ENCODE peak calls at places on chromosomes 11 and 22, in nine cellular contexts. One of them, this sample, is unnamed.

GRCh38 chr11:95715777-95716241 is 73.8 kb downstream of the FAM76B start:
- DNase-seq in psoas muscle: no peak
- DNase-seq in left ventricle myocardium inferior: no peak
- DNase-seq in fibroblast of lung: no peak
- DNase-seq in tibial artery: no peak
- DNase-seq in spleen: no peak
- DNase-seq in neural progenitor cell: no peak
- DNase-seq in nephron progenitor cell: no peak
- DNase-seq in osteocyte: no peak
- DNase-seq in this sample: no peak

GRCh38 chr11:2521081-2521480 is 76.3 kb downstream of the KCNQ1 start:
- DNase-seq in psoas muscle: peak; percentile 9
- DNase-seq in left ventricle myocardium inferior: no peak
- DNase-seq in fibroblast of lung: no peak
- DNase-seq in tibial artery: peak; percentile 7
- DNase-seq in spleen: peak; percentile 45
- DNase-seq in neural progenitor cell: peak; percentile 1
- DNase-seq in nephron progenitor cell: no peak
- DNase-seq in osteocyte: peak; percentile 56
- DNase-seq in this sample: no peak

GRCh38 chr11:18368236-18368635 is 26.1 kb upstream of the LDHA start:
- DNase-seq in psoas muscle: no peak
- DNase-seq in left ventricle myocardium inferior: no peak
- DNase-seq in fibroblast of lung: no peak
- DNase-seq in tibial artery: no peak
- DNase-seq in spleen: no peak
- DNase-seq in neural progenitor cell: no peak
- DNase-seq in nephron progenitor cell: no peak
- DNase-seq in osteocyte: peak; percentile 2
- DNase-seq in this sample: no peak

GRCh38 chr11:61589961-61590360 is 9.1 kb upstream of the SYT7 start:
- DNase-seq in psoas muscle: no peak
- DNase-seq in left ventricle myocardium inferior: no peak
- DNase-seq in fibroblast of lung: no peak
- DNase-seq in tibial artery: no peak
- DNase-seq in spleen: no peak
- DNase-seq in neural progenitor cell: no peak
- DNase-seq in nephron progenitor cell: no peak
- DNase-seq in osteocyte: no peak
- DNase-seq in this sample: no peak

GRCh38 chr11:113401718-113402117 is 14.1 kb downstream of the ANKK1 start:
- DNase-seq in psoas muscle: peak; percentile 69
- DNase-seq in left ventricle myocardium inferior: peak; percentile 80
- DNase-seq in fibroblast of lung: no peak
- DNase-seq in tibial artery: peak; percentile 37
- DNase-seq in spleen: no peak
- DNase-seq in neural progenitor cell: no peak
- DNase-seq in nephron progenitor cell: no peak
- DNase-seq in osteocyte: no peak
- DNase-seq in this sample: no peak

GRCh38 chr11:40328890-40329617 is 1130.4 kb downstream of the LRRC4C start:
- DNase-seq in psoas muscle: peak; percentile 14
- DNase-seq in left ventricle myocardium inferior: peak; percentile 15
- DNase-seq in fibroblast of lung: peak; percentile 100
- DNase-seq in tibial artery: peak; percentile 51
- DNase-seq in spleen: no peak
- DNase-seq in neural progenitor cell: no peak
- DNase-seq in nephron progenitor cell: no peak
- DNase-seq in osteocyte: peak; percentile 92
- DNase-seq in this sample: no peak

GRCh38 chr11:117748771-117749540 is 48.1 kb downstream of the DSCAML1 start:
- DNase-seq in psoas muscle: no peak
- DNase-seq in left ventricle myocardium inferior: no peak
- DNase-seq in fibroblast of lung: no peak
- DNase-seq in tibial artery: no peak
- DNase-seq in spleen: peak; percentile 53
- DNase-seq in neural progenitor cell: no peak
- DNase-seq in nephron progenitor cell: no peak
- DNase-seq in osteocyte: no peak
- DNase-seq in this sample: no peak

GRCh38 chr22:24156915-24157782 is 24.1 kb upstream of the SUSD2 start:
- DNase-seq in psoas muscle: peak; percentile 83
- DNase-seq in left ventricle myocardium inferior: peak; percentile 86
- DNase-seq in fibroblast of lung: peak; percentile 66
- DNase-seq in tibial artery: peak; percentile 86
- DNase-seq in spleen: peak; percentile 98
- DNase-seq in neural progenitor cell: peak; percentile 94
- DNase-seq in nephron progenitor cell: peak; percentile 86
- DNase-seq in osteocyte: peak; percentile 89
- DNase-seq in this sample: peak; percentile 87

GRCh38 chr11:134911514-134912180 is 499.6 kb upstream of the B3GAT1 start:
- DNase-seq in psoas muscle: no peak
- DNase-seq in left ventricle myocardium inferior: no peak
- DNase-seq in fibroblast of lung: no peak
- DNase-seq in tibial artery: no peak
- DNase-seq in spleen: no peak
- DNase-seq in neural progenitor cell: no peak
- DNase-seq in nephron progenitor cell: no peak
- DNase-seq in osteocyte: peak; percentile 42
- DNase-seq in this sample: no peak

GRCh38 chr22:20867179-20868099 is 8.6 kb downstream of the SNAP29 start:
- DNase-seq in psoas muscle: no peak
- DNase-seq in left ventricle myocardium inferior: peak; percentile 20
- DNase-seq in fibroblast of lung: peak; percentile 62
- DNase-seq in tibial artery: peak; percentile 64
- DNase-seq in spleen: no peak
- DNase-seq in neural progenitor cell: no peak
- DNase-seq in nephron progenitor cell: no peak
- DNase-seq in osteocyte: no peak
- DNase-seq in this sample: no peak

GRCh38 chr22:22431271-22432220 is 77.0 kb downstream of the ZNF280B start:
- DNase-seq in psoas muscle: peak; percentile 26
- DNase-seq in left ventricle myocardium inferior: peak; percentile 30
- DNase-seq in fibroblast of lung: peak; percentile 44
- DNase-seq in tibial artery: peak; percentile 41
- DNase-seq in spleen: peak; percentile 87
- DNase-seq in neural progenitor cell: peak; percentile 75
- DNase-seq in nephron progenitor cell: peak; percentile 81
- DNase-seq in osteocyte: no peak
- DNase-seq in this sample: no peak
- TF ChIP-seq CTCF in psoas muscle: peak; percentile 32
- TF ChIP-seq CTCF in left ventricle myocardium inferior: peak; percentile 66
- TF ChIP-seq CTCF in fibroblast of lung: peak; percentile 70
- TF ChIP-seq CTCF in tibial artery: no peak
- TF ChIP-seq CTCF in spleen: peak; percentile 47
- TF ChIP-seq CTCF in neural progenitor cell: peak; percentile 66
- TF ChIP-seq CTCF in nephron progenitor cell: peak; percentile 55
- TF ChIP-seq CTCF in osteocyte: peak; percentile 66
- TF ChIP-seq CTCF in this sample: peak; percentile 76

GRCh38 chr11:11659567-11660341 is 37.9 kb upstream of the GALNT18 start:
- DNase-seq in psoas muscle: no peak
- DNase-seq in left ventricle myocardium inferior: no peak
- DNase-seq in fibroblast of lung: no peak
- DNase-seq in tibial artery: no peak
- DNase-seq in spleen: no peak
- DNase-seq in neural progenitor cell: no peak
- DNase-seq in nephron progenitor cell: no peak
- DNase-seq in osteocyte: no peak
- DNase-seq in this sample: no peak
- TF ChIP-seq CTCF in psoas muscle: no peak
- TF ChIP-seq CTCF in left ventricle myocardium inferior: peak; percentile 39
- TF ChIP-seq CTCF in fibroblast of lung: peak; percentile 14
- TF ChIP-seq CTCF in tibial artery: no peak
- TF ChIP-seq CTCF in spleen: no peak
- TF ChIP-seq CTCF in neural progenitor cell: peak; percentile 37
- TF ChIP-seq CTCF in nephron progenitor cell: peak; percentile 16
- TF ChIP-seq CTCF in osteocyte: no peak
- TF ChIP-seq CTCF in this sample: peak; percentile 47

GRCh38 chr11:92528051-92528450 is 303.4 kb downstream of the FAT3 start:
- DNase-seq in psoas muscle: no peak
- DNase-seq in left ventricle myocardium inferior: no peak
- DNase-seq in fibroblast of lung: peak; percentile 88
- DNase-seq in tibial artery: no peak
- DNase-seq in spleen: no peak
- DNase-seq in neural progenitor cell: no peak
- DNase-seq in nephron progenitor cell: no peak
- DNase-seq in osteocyte: no peak
- DNase-seq in this sample: no peak

GRCh38 chr11:92531051-92531747 is 306.6 kb downstream of the FAT3 start:
- DNase-seq in psoas muscle: no peak
- DNase-seq in left ventricle myocardium inferior: no peak
- DNase-seq in fibroblast of lung: no peak
- DNase-seq in tibial artery: no peak
- DNase-seq in spleen: no peak
- DNase-seq in neural progenitor cell: peak; percentile 22
- DNase-seq in nephron progenitor cell: no peak
- DNase-seq in osteocyte: no peak
- DNase-seq in this sample: no peak

GRCh38 chr11:92527467-92527866 is 302.8 kb downstream of the FAT3 start:
- DNase-seq in psoas muscle: no peak
- DNase-seq in left ventricle myocardium inferior: no peak
- DNase-seq in fibroblast of lung: peak; percentile 37
- DNase-seq in tibial artery: no peak
- DNase-seq in spleen: no peak
- DNase-seq in neural progenitor cell: no peak
- DNase-seq in nephron progenitor cell: no peak
- DNase-seq in osteocyte: no peak
- DNase-seq in this sample: no peak
- TF ChIP-seq CTCF in psoas muscle: no peak
- TF ChIP-seq CTCF in left ventricle myocardium inferior: no peak
- TF ChIP-seq CTCF in fibroblast of lung: peak; percentile 22
- TF ChIP-seq CTCF in tibial artery: no peak
- TF ChIP-seq CTCF in spleen: no peak
- TF ChIP-seq CTCF in neural progenitor cell: no peak
- TF ChIP-seq CTCF in nephron progenitor cell: no peak
- TF ChIP-seq CTCF in osteocyte: peak; percentile 37
- TF ChIP-seq CTCF in this sample: no peak

DNA sequence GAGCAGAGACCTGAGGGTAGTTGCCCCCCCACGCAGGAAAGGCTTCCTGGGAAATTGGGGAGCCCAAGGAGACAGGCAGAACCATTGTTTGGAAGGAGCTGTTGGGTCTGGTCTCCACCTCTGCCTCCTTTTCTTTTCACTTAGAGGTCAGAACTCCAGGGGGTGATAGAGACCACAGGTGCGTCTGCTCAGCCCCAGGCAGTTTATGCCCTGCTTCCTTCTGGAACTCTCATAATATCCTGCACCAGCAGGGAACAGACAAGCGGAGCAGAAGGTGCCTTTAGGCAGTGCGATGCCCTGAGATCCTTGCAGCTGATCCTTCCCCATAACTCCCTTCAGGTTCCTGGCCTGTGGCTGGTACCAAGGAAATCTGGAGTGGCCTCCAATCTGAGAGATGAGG is 120.2 kb downstream of the NECTIN1 start:
- DNase-seq in psoas muscle: no peak
- DNase-seq in left ventricle myocardium inferior: no peak
- DNase-seq in fibroblast of lung: no peak
- DNase-seq in tibial artery: no peak
- DNase-seq in spleen: no peak
- DNase-seq in neural progenitor cell: no peak
- DNase-seq in nephron progenitor cell: no peak
- DNase-seq in osteocyte: no peak
- DNase-seq in this sample: no peak
- TF ChIP-seq CTCF in psoas muscle: no peak
- TF ChIP-seq CTCF in left ventricle myocardium inferior: no peak
- TF ChIP-seq CTCF in fibroblast of lung: no peak
- TF ChIP-seq CTCF in tibial artery: no peak
- TF ChIP-seq CTCF in spleen: no peak
- TF ChIP-seq CTCF in neural progenitor cell: no peak
- TF ChIP-seq CTCF in nephron progenitor cell: no peak
- TF ChIP-seq CTCF in osteocyte: no peak
- TF ChIP-seq CTCF in this sample: no peak

GRCh38 chr11:33832676-33833075 is 58.4 kb upstream of the FBXO3 start:
- DNase-seq in psoas muscle: no peak
- DNase-seq in left ventricle myocardium inferior: no peak
- DNase-seq in fibroblast of lung: no peak
- DNase-seq in tibial artery: no peak
- DNase-seq in spleen: no peak
- DNase-seq in neural progenitor cell: no peak
- DNase-seq in nephron progenitor cell: no peak
- DNase-seq in osteocyte: no peak
- DNase-seq in this sample: no peak

GRCh38 chr11:33829430-33830141 is 55.3 kb upstream of the FBXO3 start:
- DNase-seq in psoas muscle: peak; percentile 40
- DNase-seq in left ventricle myocardium inferior: peak; percentile 38
- DNase-seq in fibroblast of lung: peak; percentile 83
- DNase-seq in tibial artery: peak; percentile 58
- DNase-seq in spleen: no peak
- DNase-seq in neural progenitor cell: peak; percentile 78
- DNase-seq in nephron progenitor cell: peak; percentile 56
- DNase-seq in osteocyte: no peak
- DNase-seq in this sample: no peak

GRCh38 chr11:33830903-33831648 is 56.8 kb upstream of the FBXO3 start:
- DNase-seq in psoas muscle: no peak
- DNase-seq in left ventricle myocardium inferior: no peak
- DNase-seq in fibroblast of lung: no peak
- DNase-seq in tibial artery: no peak
- DNase-seq in spleen: no peak
- DNase-seq in neural progenitor cell: no peak
- DNase-seq in nephron progenitor cell: no peak
- DNase-seq in osteocyte: no peak
- DNase-seq in this sample: no peak

DNA sequence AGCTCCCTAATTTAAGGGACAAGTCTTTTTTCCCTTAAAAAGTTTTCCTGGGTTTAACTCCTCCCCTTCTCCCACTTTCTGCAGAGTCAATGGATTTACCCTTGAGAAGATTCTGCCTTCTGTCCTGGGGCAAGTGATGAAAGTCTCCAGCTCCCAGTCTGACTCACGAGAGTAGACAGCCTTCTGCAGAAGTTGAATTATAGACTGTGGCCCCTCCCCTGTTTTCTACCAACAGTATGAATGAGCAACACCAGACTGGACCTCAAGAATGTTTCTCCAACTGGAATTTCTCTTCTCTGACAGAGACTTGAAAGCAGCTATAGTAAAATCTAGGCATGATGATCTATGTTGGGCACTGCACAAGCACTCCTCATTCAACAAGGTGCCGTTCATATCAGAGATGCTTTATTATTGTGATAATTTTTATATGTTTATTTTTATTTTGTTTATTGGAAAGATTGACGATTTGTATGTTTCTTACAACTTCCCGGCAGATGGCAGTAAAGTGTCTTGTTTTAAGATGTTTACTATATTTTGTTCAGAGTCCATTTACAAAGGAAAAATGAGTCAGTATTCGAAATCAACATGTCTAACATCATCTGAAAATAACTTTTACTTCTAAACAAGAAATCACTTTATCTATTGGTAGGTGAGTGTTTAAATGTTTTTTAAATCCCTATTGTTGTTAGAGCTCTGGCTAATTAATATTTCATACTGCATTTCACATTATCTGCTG is 56.6 kb downstream of the LMO2 start:
- DNase-seq in psoas muscle: no peak
- DNase-seq in left ventricle myocardium inferior: no peak
- DNase-seq in fibroblast of lung: peak; percentile 75
- DNase-seq in tibial artery: no peak
- DNase-seq in spleen: no peak
- DNase-seq in neural progenitor cell: no peak
- DNase-seq in nephron progenitor cell: no peak
- DNase-seq in osteocyte: no peak
- DNase-seq in this sample: no peak
- TF ChIP-seq CTCF in psoas muscle: no peak
- TF ChIP-seq CTCF in left ventricle myocardium inferior: peak; percentile 41
- TF ChIP-seq CTCF in fibroblast of lung: peak; percentile 25
- TF ChIP-seq CTCF in tibial artery: peak; percentile 22
- TF ChIP-seq CTCF in spleen: peak; percentile 23
- TF ChIP-seq CTCF in neural progenitor cell: peak; percentile 18
- TF ChIP-seq CTCF in nephron progenitor cell: no peak
- TF ChIP-seq CTCF in osteocyte: peak; percentile 22
- TF ChIP-seq CTCF in this sample: peak; percentile 47